ENCODE peak calls at places on chromosomes 13 and 19, in nine cellular contexts. H is lower lobe of right lung, Y is body of pancreas, L is mammary epithelial cell, C is esophagus squamous epithelium, P is mesendoderm, K is fibroblast of lung, W is IMR-90, N is thoracic aorta. R is an unnamed sample. For H3K4me1, the result is how much of the 10 kb centered on the place peaks cover.

GRCh38 chr19:49020342-49020741 is 3.5 kb upstream of the LHB start:
- DNase-seq in P (peak), W (no peak), C (no peak), H (no peak), L (no peak), K (no peak), Y (peak), N (no peak), R (peak)

GRCh38 chr13:60158321-60158801 is 5.4 kb downstream of the DIAPH3 start:
- DNase-seq in C (no peak), K (no peak), P (peak), Y (no peak), L (no peak), W (no peak), H (no peak), N (no peak), R (no peak)

GRCh38 chr19:32720936-32721250 is 1.3 kb downstream of the TDRD12 start:
- DNase-seq in Y (no peak), K (no peak), L (no peak), H (no peak), W (no peak), N (no peak), C (no peak), P (no peak), R (no peak)

GRCh38 chr19:57583521-57584416 is at the start of gene ZIK1:
- DNase-seq in N (peak), C (peak), W (peak), L (peak), H (peak), Y (peak), K (peak), P (peak), R (peak)

GRCh38 chr13:101416181-101417042 is at the start of gene NALCN:
- DNase-seq in C (no peak), N (no peak), Y (peak), L (peak), P (peak), H (peak), W (no peak), K (peak), R (peak)

GRCh38 chr13:109331898-109332297 is 454.5 kb downstream of the IRS2 start:
- DNase-seq in K (peak), P (peak), H (no peak), W (peak), Y (no peak), C (no peak), L (no peak), N (no peak), R (no peak)

GRCh38 chr13:38262211-38262610 is 87.4 kb upstream of the UFM1 start:
- DNase-seq in N (no peak), H (no peak), L (no peak), K (no peak), C (no peak), W (no peak), Y (no peak), P (no peak), R (no peak)

GRCh38 chr19:4867534-4868285 is at the start of gene PLIN3:
- DNase-seq in Y (peak), K (peak), L (peak), N (peak), W (peak), H (peak), C (peak), P (peak), R (peak)

GRCh38 chr19:4732680-4733114 is 9.1 kb upstream of the DPP9 start:
- DNase-seq in W (peak), Y (peak), N (no peak), K (peak), H (no peak), C (no peak), P (peak), L (peak), R (no peak)

GRCh38 chr19:32469796-32470195 is 64.2 kb downstream of the DPY19L3 start:
- DNase-seq in W (peak), Y (no peak), N (no peak), L (no peak), K (no peak), P (no peak), C (no peak), H (no peak), R (no peak)

GRCh38 chr19:28522545-28522922 is 690.4 kb downstream of the UQCRFS1 start:
- DNase-seq in W (no peak), H (no peak), P (no peak), Y (no peak), K (no peak), C (no peak), L (no peak), N (no peak), R (no peak)

GRCh38 chr13:104008571-104009435 is 942.6 kb upstream of the SLC10A2 start:
- DNase-seq in N (no peak), P (no peak), C (no peak), L (peak), H (no peak), W (peak), Y (no peak), K (peak), R (no peak)

GRCh38 chr19:40280608-40281221 is 4.4 kb downstream of the AKT2 start:
- DNase-seq in K (no peak), H (peak), C (no peak), W (no peak), N (no peak), Y (peak), P (peak), L (peak), R (no peak)

GRCh38 chr13:73767747-73768315 is 366.4 kb downstream of the KLF12 start:
- DNase-seq in W (no peak), Y (no peak), P (peak), L (no peak), K (no peak), C (no peak), N (no peak), H (no peak), R (no peak)

GRCh38 chr13:100694722-100695644 is 20.4 kb upstream of the TMTC4 start:
- DNase-seq in Y (peak), P (peak), L (peak), C (no peak), H (no peak), W (peak), K (peak), N (no peak), R (peak)

GRCh38 chr19:48553676-48554384 is 1.9 kb downstream of the SULT2B1 start:
- DNase-seq in P (peak), W (peak), K (peak), Y (peak), C (no peak), L (peak), N (no peak), H (peak), R (no peak)

GRCh38 chr19:5973867-5974635 is 3.9 kb downstream of the RANBP3 start:
- DNase-seq in H (peak), N (no peak), W (no peak), P (no peak), C (no peak), Y (no peak), K (no peak), L (no peak), R (peak)

GRCh38 chr19:40610396-40611064 is 9.4 kb downstream of the LTBP4 start:
- DNase-seq in C (no peak), N (no peak), K (no peak), W (no peak), Y (peak), P (no peak), H (peak), L (peak), R (peak)

GRCh38 chr19:18309525-18310064 is 13.3 kb downstream of the LSM4 start:
- DNase-seq in L (no peak), C (no peak), Y (no peak), P (no peak), W (no peak), H (no peak), K (no peak), N (no peak), R (peak)

GRCh38 chr13:48334534-48335127 is 31.1 kb downstream of the RB1 start:
- DNase-seq in K (peak), L (peak), N (no peak), C (no peak), W (peak), H (no peak), P (peak), Y (no peak), R (no peak)

GRCh38 chr19:18117692-18118378 is 20.3 kb downstream of the MAST3 start:
- DNase-seq in C (no peak), W (peak), L (peak), H (peak), K (peak), Y (peak), P (peak), N (no peak), R (peak)

GRCh38 chr19:40174087-40174486 is 17.1 kb upstream of the MAP3K10 start:
- DNase-seq in K (no peak), Y (no peak), P (no peak), W (no peak), N (no peak), C (no peak), L (no peak), H (no peak), R (no peak)

GRCh38 chr13:28822801-28823200 is 2.7 kb downstream of the MTUS2 start:
- DNase-seq in P (no peak), Y (no peak), C (no peak), N (no peak), K (no peak), H (no peak), L (no peak), W (no peak), R (no peak)

GRCh38 chr13:100707818-100708740 is 33.5 kb upstream of the TMTC4 start:
- DNase-seq in H (no peak), N (no peak), K (no peak), P (no peak), C (no peak), W (no peak), Y (no peak), L (peak), R (no peak)

GRCh38 chr19:10979950-10980349 is 19.1 kb downstream of the SMARCA4 start:
- DNase-seq in C (no peak), L (no peak), Y (no peak), P (no peak), W (no peak), H (no peak), N (no peak), K (peak), R (no peak)

GRCh38 chr19:32172761-32173160 is 172.6 kb upstream of the ZNF507 start:
- DNase-seq in L (no peak), P (no peak), W (no peak), C (no peak), H (no peak), N (no peak), K (no peak), Y (no peak), R (no peak)

GRCh38 chr13:100565291-100565690 is 23.3 kb downstream of the GGACT start:
- DNase-seq in W (no peak), Y (no peak), C (no peak), P (no peak), H (no peak), K (no peak), N (no peak), L (no peak), R (no peak)

GRCh38 chr13:111344471-111345191 is 24.2 kb downstream of the TEX29 start:
- DNase-seq in Y (no peak), C (no peak), L (no peak), W (peak), N (no peak), P (peak), H (peak), K (peak), R (no peak)

GRCh38 chr13:30094015-30094533 is 213.3 kb downstream of the KATNAL1 start:
- DNase-seq in L (no peak), Y (no peak), P (no peak), W (no peak), C (no peak), N (no peak), K (no peak), H (no peak), R (no peak)

GRCh38 chr13:22173605-22174004 is 502.7 kb downstream of the FGF9 start:
- DNase-seq in H (no peak), C (no peak), P (no peak), N (no peak), L (no peak), Y (no peak), K (peak), W (peak), R (no peak)

DNA sequence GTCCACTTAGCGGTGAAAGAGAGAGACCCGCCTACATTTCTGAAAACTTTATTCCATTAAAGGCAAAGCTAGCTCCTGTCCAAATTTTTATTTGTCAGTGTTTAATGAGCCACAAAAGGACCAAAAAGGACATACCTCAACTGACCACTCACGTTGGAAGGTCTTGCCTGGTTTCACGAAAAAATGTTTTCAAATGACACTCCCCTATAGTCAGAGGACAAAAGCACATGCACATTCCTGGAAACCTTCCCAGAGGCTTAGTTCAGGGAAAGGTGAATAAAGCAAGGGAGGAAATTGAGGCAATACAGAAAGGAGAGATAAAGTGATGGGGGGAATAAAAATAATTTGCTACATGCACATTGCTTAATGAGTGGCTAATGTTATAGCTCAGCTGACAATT is 55.6 kb downstream of the DOCK9 start:
- DNase-seq in K (no peak), N (no peak), Y (no peak), C (no peak), P (no peak), H (no peak), W (no peak), L (no peak), R (no peak)
- H3K4me3 ChIP-seq in K (no peak), N (no peak), Y (no peak), C (no peak), P (no peak), H (no peak), W (no peak), L (no peak), R (no peak)

DNA sequence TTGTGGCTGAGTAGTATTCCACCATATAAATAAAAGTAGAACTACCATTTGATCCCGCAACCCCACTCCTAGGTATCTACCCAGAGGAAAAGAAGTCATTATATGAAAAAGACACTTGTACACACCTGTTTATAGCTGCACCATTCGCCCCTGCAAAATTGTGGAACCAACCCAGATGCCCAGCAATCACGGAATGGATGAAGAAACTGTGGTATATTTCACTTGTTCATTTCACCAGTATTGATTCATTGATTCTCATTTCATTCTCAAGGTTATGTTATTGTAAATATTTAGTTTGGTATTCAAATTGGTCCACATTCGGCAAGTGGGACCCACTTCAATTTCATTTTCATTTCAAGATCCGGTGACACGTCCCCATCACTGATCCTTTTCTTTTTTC is 8.2 kb upstream of the RFPL4A start:
- DNase-seq in C (no peak), H (no peak), N (no peak), L (no peak), Y (no peak), P (no peak), W (no peak), K (no peak), R (no peak)
- H3K27ac ChIP-seq in C (no peak), H (no peak), N (no peak), L (no peak), Y (no peak), P (no peak), W (no peak), K (no peak), R (no peak)

GRCh38 chr19:8481191-8481590 is 21.2 kb downstream of the PRAM1 start:
- DNase-seq in Y (no peak), P (no peak), L (no peak), W (no peak), H (no peak), C (no peak), K (no peak), N (no peak), R (no peak)
- H3K4me1 ChIP-seq in Y (under half), P (under half), L (under half), W (under half), H (under half), C (under half), K (under half), N (under half), R (under half)

GRCh38 chr19:2207991-2208860 is 27.9 kb downstream of the PLEKHJ1 start:
- DNase-seq in K (peak), Y (no peak), L (no peak), W (peak), P (peak), N (peak), H (no peak), C (no peak), R (peak)
- H3K4me3 ChIP-seq in K (no peak), Y (no peak), L (no peak), W (no peak), P (no peak), N (no peak), H (no peak), C (no peak), R (no peak)

R was measured in right cardiac atrium.